ENCODE peak calls at places on chromosome 4, in seven cellular contexts. One of them, this sample, is unnamed.

GRCh38 chr4:107854326-107855030 is 29.7 kb downstream of the SGMS2 start:
- DNase-seq in GM10248: no peak
- DNase-seq in astrocyte: peak
- DNase-seq in fibroblast of lung: peak
- DNase-seq in cardiac muscle cell: no peak
- DNase-seq in psoas muscle: no peak
- DNase-seq in left lung: no peak
- DNase-seq in this sample: no peak

GRCh38 chr4:140049024-140049923 is 104.7 kb downstream of the MAML3 start:
- DNase-seq in GM10248: peak
- DNase-seq in astrocyte: peak
- DNase-seq in fibroblast of lung: peak
- DNase-seq in cardiac muscle cell: peak
- DNase-seq in psoas muscle: peak
- DNase-seq in left lung: peak
- DNase-seq in this sample: no peak

GRCh38 chr4:76703123-76703490 is 194.8 kb downstream of the SOWAHB start:
- DNase-seq in GM10248: no peak
- DNase-seq in astrocyte: no peak
- DNase-seq in fibroblast of lung: no peak
- DNase-seq in cardiac muscle cell: no peak
- DNase-seq in psoas muscle: no peak
- DNase-seq in left lung: no peak
- DNase-seq in this sample: no peak

GRCh38 chr4:141375855-141376254 is 155.2 kb downstream of the ZNF330 start:
- DNase-seq in GM10248: no peak
- DNase-seq in astrocyte: peak
- DNase-seq in fibroblast of lung: peak
- DNase-seq in cardiac muscle cell: no peak
- DNase-seq in psoas muscle: no peak
- DNase-seq in left lung: no peak
- DNase-seq in this sample: no peak

GRCh38 chr4:110196871-110197420 is 1.5 kb downstream of the ELOVL6 start:
- DNase-seq in GM10248: peak
- DNase-seq in astrocyte: peak
- DNase-seq in fibroblast of lung: no peak
- DNase-seq in cardiac muscle cell: peak
- DNase-seq in psoas muscle: peak
- DNase-seq in left lung: peak
- DNase-seq in this sample: peak

GRCh38 chr4:17781072-17781830 is at the start of gene FAM184B:
- DNase-seq in GM10248: no peak
- DNase-seq in astrocyte: peak
- DNase-seq in fibroblast of lung: no peak
- DNase-seq in cardiac muscle cell: peak
- DNase-seq in psoas muscle: no peak
- DNase-seq in left lung: no peak
- DNase-seq in this sample: no peak

GRCh38 chr4:169351860-169352259 is 81.1 kb upstream of the SH3RF1 start:
- DNase-seq in GM10248: no peak
- DNase-seq in astrocyte: peak
- DNase-seq in fibroblast of lung: peak
- DNase-seq in cardiac muscle cell: no peak
- DNase-seq in psoas muscle: no peak
- DNase-seq in left lung: no peak
- DNase-seq in this sample: no peak

GRCh38 chr4:112516401-112517066 is 554 bp upstream of the NEUROG2 start:
- DNase-seq in GM10248: peak
- DNase-seq in astrocyte: no peak
- DNase-seq in fibroblast of lung: no peak
- DNase-seq in cardiac muscle cell: peak
- DNase-seq in psoas muscle: peak
- DNase-seq in left lung: no peak
- DNase-seq in this sample: no peak

GRCh38 chr4:165472943-165473676 is 94.3 kb downstream of the CPE start:
- DNase-seq in GM10248: no peak
- DNase-seq in astrocyte: no peak
- DNase-seq in fibroblast of lung: no peak
- DNase-seq in cardiac muscle cell: no peak
- DNase-seq in psoas muscle: no peak
- DNase-seq in left lung: no peak
- DNase-seq in this sample: no peak

GRCh38 chr4:130636486-130636885 is 1540.5 kb downstream of the C4orf33 start:
- DNase-seq in GM10248: no peak
- DNase-seq in astrocyte: no peak
- DNase-seq in fibroblast of lung: no peak
- DNase-seq in cardiac muscle cell: no peak
- DNase-seq in psoas muscle: no peak
- DNase-seq in left lung: no peak
- DNase-seq in this sample: no peak

GRCh38 chr4:12409507-12410190 is 981.0 kb upstream of the HS3ST1 start:
- DNase-seq in GM10248: no peak
- DNase-seq in astrocyte: no peak
- DNase-seq in fibroblast of lung: peak
- DNase-seq in cardiac muscle cell: no peak
- DNase-seq in psoas muscle: no peak
- DNase-seq in left lung: no peak
- DNase-seq in this sample: no peak

GRCh38 chr4:834368-835147 is 8.6 kb upstream of the CPLX1 start:
- DNase-seq in GM10248: no peak
- DNase-seq in astrocyte: no peak
- DNase-seq in fibroblast of lung: no peak
- DNase-seq in cardiac muscle cell: no peak
- DNase-seq in psoas muscle: no peak
- DNase-seq in left lung: no peak
- DNase-seq in this sample: no peak

GRCh38 chr4:146049802-146050201 is 111.2 kb upstream of the ZNF827 start:
- DNase-seq in GM10248: peak
- DNase-seq in astrocyte: no peak
- DNase-seq in fibroblast of lung: no peak
- DNase-seq in cardiac muscle cell: no peak
- DNase-seq in psoas muscle: no peak
- DNase-seq in left lung: no peak
- DNase-seq in this sample: no peak

GRCh38 chr4:113407409-113407808 is 354.1 kb downstream of the CAMK2D start:
- DNase-seq in GM10248: no peak
- DNase-seq in astrocyte: no peak
- DNase-seq in fibroblast of lung: no peak
- DNase-seq in cardiac muscle cell: no peak
- DNase-seq in psoas muscle: no peak
- DNase-seq in left lung: no peak
- DNase-seq in this sample: no peak

GRCh38 chr4:14853186-14853946 is 148.9 kb upstream of the CPEB2 start:
- DNase-seq in GM10248: no peak
- DNase-seq in astrocyte: peak
- DNase-seq in fibroblast of lung: peak
- DNase-seq in cardiac muscle cell: no peak
- DNase-seq in psoas muscle: no peak
- DNase-seq in left lung: no peak
- DNase-seq in this sample: no peak

GRCh38 chr4:13933163-13933562 is 305.6 kb upstream of the BOD1L1 start:
- DNase-seq in GM10248: no peak
- DNase-seq in astrocyte: peak
- DNase-seq in fibroblast of lung: peak
- DNase-seq in cardiac muscle cell: peak
- DNase-seq in psoas muscle: no peak
- DNase-seq in left lung: no peak
- DNase-seq in this sample: no peak

GRCh38 chr4:30757357-30757756 is 37.2 kb downstream of the PCDH7 start:
- DNase-seq in GM10248: no peak
- DNase-seq in astrocyte: peak
- DNase-seq in fibroblast of lung: peak
- DNase-seq in cardiac muscle cell: no peak
- DNase-seq in psoas muscle: no peak
- DNase-seq in left lung: no peak
- DNase-seq in this sample: no peak

GRCh38 chr4:154329268-154329858 is 162.2 kb downstream of the DCHS2 start:
- DNase-seq in GM10248: peak
- DNase-seq in astrocyte: peak
- DNase-seq in fibroblast of lung: peak
- DNase-seq in cardiac muscle cell: peak
- DNase-seq in psoas muscle: no peak
- DNase-seq in left lung: no peak
- DNase-seq in this sample: no peak

GRCh38 chr4:47451657-47452056 is 11.8 kb downstream of the COMMD8 start:
- DNase-seq in GM10248: no peak
- DNase-seq in astrocyte: no peak
- DNase-seq in fibroblast of lung: peak
- DNase-seq in cardiac muscle cell: no peak
- DNase-seq in psoas muscle: no peak
- DNase-seq in left lung: no peak
- DNase-seq in this sample: no peak
- TF ChIP-seq CTCF in GM10248: no peak
- TF ChIP-seq CTCF in astrocyte: no peak
- TF ChIP-seq CTCF in fibroblast of lung: no peak
- TF ChIP-seq CTCF in cardiac muscle cell: no peak
- TF ChIP-seq CTCF in psoas muscle: no peak
- TF ChIP-seq CTCF in left lung: no peak
- TF ChIP-seq CTCF in this sample: no peak

GRCh38 chr4:5753766-5754528 is 42.9 kb downstream of the EVC start:
- DNase-seq in GM10248: no peak
- DNase-seq in astrocyte: peak
- DNase-seq in fibroblast of lung: peak
- DNase-seq in cardiac muscle cell: no peak
- DNase-seq in psoas muscle: no peak
- DNase-seq in left lung: no peak
- DNase-seq in this sample: peak

GRCh38 chr4:5752803-5753184 is 41.8 kb downstream of the EVC start:
- DNase-seq in GM10248: no peak
- DNase-seq in astrocyte: no peak
- DNase-seq in fibroblast of lung: no peak
- DNase-seq in cardiac muscle cell: no peak
- DNase-seq in psoas muscle: no peak
- DNase-seq in left lung: no peak
- DNase-seq in this sample: peak

GRCh38 chr4:5751073-5751917 is 40.3 kb downstream of the EVC start:
- DNase-seq in GM10248: no peak
- DNase-seq in astrocyte: peak
- DNase-seq in fibroblast of lung: peak
- DNase-seq in cardiac muscle cell: no peak
- DNase-seq in psoas muscle: no peak
- DNase-seq in left lung: no peak
- DNase-seq in this sample: peak

GRCh38 chr4:5753366-5753765 is 42.4 kb downstream of the EVC start:
- DNase-seq in GM10248: no peak
- DNase-seq in astrocyte: no peak
- DNase-seq in fibroblast of lung: no peak
- DNase-seq in cardiac muscle cell: no peak
- DNase-seq in psoas muscle: no peak
- DNase-seq in left lung: no peak
- DNase-seq in this sample: peak

DNA sequence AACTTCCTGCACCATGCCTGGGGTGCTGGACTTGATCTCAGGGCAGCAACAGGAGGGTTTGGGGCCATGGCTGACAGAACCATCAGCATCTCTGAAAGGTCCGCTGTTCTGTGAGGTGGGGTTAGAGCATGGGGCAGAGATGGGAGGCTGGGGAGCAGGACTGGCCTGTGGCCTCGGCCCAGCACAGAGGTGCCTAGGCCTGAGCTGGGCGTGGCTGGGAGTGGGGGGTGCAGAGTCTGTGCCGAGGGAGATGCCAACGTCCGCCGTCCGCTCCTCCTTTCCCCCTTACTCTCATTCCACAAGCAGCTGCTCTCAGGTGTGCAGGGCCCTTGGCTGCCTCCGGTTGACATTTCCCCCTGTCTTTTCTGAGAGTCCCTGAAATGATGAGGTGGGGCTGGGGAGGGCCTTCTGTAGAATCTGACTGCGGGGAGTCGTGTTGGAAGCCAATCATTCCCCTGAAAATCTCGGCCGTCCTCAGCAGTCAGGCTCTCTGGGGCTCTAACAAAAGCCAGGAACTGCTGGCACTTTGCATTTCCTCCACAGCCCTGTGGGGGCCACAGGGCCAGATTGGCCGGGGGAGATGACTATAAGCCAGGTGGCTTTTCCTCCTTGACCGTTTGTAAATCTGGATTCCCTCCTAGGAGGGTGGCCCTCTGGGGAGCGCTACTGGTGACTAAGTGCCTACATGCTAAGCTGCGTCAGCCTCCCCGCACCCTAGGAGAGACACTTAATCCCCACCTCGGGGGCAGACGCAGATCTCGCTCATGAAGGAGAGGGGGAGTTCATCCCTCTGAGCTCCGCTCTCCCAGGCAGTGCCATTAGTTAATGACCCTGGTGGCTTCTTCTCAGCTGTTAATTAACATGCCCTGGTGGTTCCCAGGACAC is 41.2 kb downstream of the EVC start:
- DNase-seq in GM10248: no peak
- DNase-seq in astrocyte: peak
- DNase-seq in fibroblast of lung: peak
- DNase-seq in cardiac muscle cell: no peak
- DNase-seq in psoas muscle: no peak
- DNase-seq in left lung: no peak
- DNase-seq in this sample: peak
- TF ChIP-seq CTCF in GM10248: no peak
- TF ChIP-seq CTCF in astrocyte: peak
- TF ChIP-seq CTCF in fibroblast of lung: no peak
- TF ChIP-seq CTCF in cardiac muscle cell: no peak
- TF ChIP-seq CTCF in psoas muscle: no peak
- TF ChIP-seq CTCF in left lung: no peak
- TF ChIP-seq CTCF in this sample: no peak

DNA sequence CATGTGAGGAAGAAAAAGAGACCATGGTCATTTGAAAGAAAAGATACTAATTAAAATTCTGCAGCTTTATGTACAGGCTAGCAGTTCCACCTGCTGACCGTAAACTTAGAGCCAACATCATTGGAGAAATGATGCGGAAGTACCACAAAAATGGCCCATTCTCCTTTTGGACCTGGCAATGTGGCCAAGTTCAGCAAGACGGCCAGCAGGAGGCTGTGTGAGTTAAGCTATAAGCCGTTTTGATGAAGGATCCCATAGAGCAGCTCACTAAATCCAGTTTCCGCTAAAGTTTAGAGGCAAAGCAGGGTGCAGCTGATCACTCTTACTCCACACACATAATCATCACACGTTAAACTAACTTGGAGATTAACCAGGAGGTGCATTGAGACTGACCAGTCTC is 133.8 kb downstream of the LDB2 start:
- DNase-seq in GM10248: no peak
- DNase-seq in astrocyte: no peak
- DNase-seq in fibroblast of lung: no peak
- DNase-seq in cardiac muscle cell: peak
- DNase-seq in psoas muscle: no peak
- DNase-seq in left lung: no peak
- DNase-seq in this sample: no peak
- TF ChIP-seq CTCF in GM10248: no peak
- TF ChIP-seq CTCF in astrocyte: peak
- TF ChIP-seq CTCF in fibroblast of lung: peak
- TF ChIP-seq CTCF in cardiac muscle cell: peak
- TF ChIP-seq CTCF in psoas muscle: no peak
- TF ChIP-seq CTCF in left lung: peak
- TF ChIP-seq CTCF in this sample: no peak

GRCh38 chr4:182928061-182928460 is 10.9 kb upstream of the DCTD start:
- DNase-seq in GM10248: no peak
- DNase-seq in astrocyte: no peak
- DNase-seq in fibroblast of lung: no peak
- DNase-seq in cardiac muscle cell: no peak
- DNase-seq in psoas muscle: no peak
- DNase-seq in left lung: no peak
- DNase-seq in this sample: no peak
- TF ChIP-seq CTCF in GM10248: peak
- TF ChIP-seq CTCF in astrocyte: peak
- TF ChIP-seq CTCF in fibroblast of lung: peak
- TF ChIP-seq CTCF in cardiac muscle cell: peak
- TF ChIP-seq CTCF in psoas muscle: no peak
- TF ChIP-seq CTCF in left lung: no peak
- TF ChIP-seq CTCF in this sample: no peak

GRCh38 chr4:176099314-176099713 is 33.7 kb downstream of the WDR17 start:
- DNase-seq in GM10248: no peak
- DNase-seq in astrocyte: no peak
- DNase-seq in fibroblast of lung: no peak
- DNase-seq in cardiac muscle cell: no peak
- DNase-seq in psoas muscle: no peak
- DNase-seq in left lung: no peak
- DNase-seq in this sample: no peak
- TF ChIP-seq CTCF in GM10248: no peak
- TF ChIP-seq CTCF in astrocyte: peak
- TF ChIP-seq CTCF in fibroblast of lung: peak
- TF ChIP-seq CTCF in cardiac muscle cell: no peak
- TF ChIP-seq CTCF in psoas muscle: no peak
- TF ChIP-seq CTCF in left lung: no peak
- TF ChIP-seq CTCF in this sample: no peak